ENCODE peak calls at places on chromosomes 13 and 19, in six cellular contexts. L is stimulated activated CD4-positive, alpha-beta T cell treated with anti-CD3 and anti-CD28 coated beads, Interleukin-4, amount 100 ng/mL, for 4 hours; X is memory B cell; T is AG04450; O is non-pigmented ciliary epithelial cell; V is T-cell. C is an unnamed sample.

GRCh38 chr19:2779121-2779740 is 3.8 kb downstream of the SGTA start:
- DNase-seq in X (no peak), O (no peak), V (no peak), T (no peak), L (no peak), C (no peak)

GRCh38 chr19:8462601-8463000 is 17.8 kb downstream of the HNRNPM start:
- DNase-seq in X (no peak), O (no peak), L (no peak), V (no peak), T (no peak), C (no peak)

GRCh38 chr19:55657004-55657747 is 2.3 kb downstream of the U2AF2 start:
- DNase-seq in O (no peak), T (no peak), V (no peak), L (no peak), X (no peak), C (no peak)

GRCh38 chr19:3041302-3041701 is 12.2 kb upstream of the TLE2 start:
- DNase-seq in V (no peak), O (no peak), T (no peak), L (no peak), X (no peak), C (no peak)

GRCh38 chr13:108328848-108329247 is 59.3 kb downstream of the TNFSF13B start:
- DNase-seq in L (no peak), T (no peak), X (no peak), V (no peak), O (no peak), C (no peak)

GRCh38 chr13:37446503-37446902 is 152.1 kb downstream of the POSTN start:
- DNase-seq in X (no peak), V (no peak), T (peak), O (peak), L (no peak), C (no peak)

GRCh38 chr19:57406516-57407123 is 4.3 kb upstream of the ZNF17 start:
- DNase-seq in X (peak), T (peak), L (peak), V (peak), O (no peak), C (no peak)

GRCh38 chr19:45103625-45104319 is 10.8 kb downstream of the PPP1R37 start:
- DNase-seq in X (no peak), V (no peak), T (no peak), L (no peak), O (no peak), C (no peak)

GRCh38 chr13:67619346-67619745 is 389.2 kb upstream of the PCDH9 start:
- DNase-seq in T (peak), O (no peak), X (no peak), V (no peak), L (no peak), C (no peak)

GRCh38 chr19:51330366-51330765 is 11.6 kb downstream of the VSIG10L start:
- DNase-seq in O (no peak), V (no peak), X (no peak), L (no peak), T (no peak), C (no peak)

GRCh38 chr13:113451951-113452421 is 1.3 kb downstream of the ADPRHL1 start:
- DNase-seq in L (no peak), X (no peak), V (no peak), O (no peak), T (no peak), C (no peak)

GRCh38 chr19:33799507-33799906 is 2.8 kb downstream of the KCTD15 start:
- DNase-seq in L (no peak), V (no peak), O (no peak), T (no peak), X (no peak), C (no peak)

GRCh38 chr19:14072535-14073231 is at the start of gene MISP3:
- DNase-seq in T (no peak), V (no peak), X (peak), O (no peak), L (no peak), C (no peak)

GRCh38 chr19:5964816-5965565 is 12.9 kb downstream of the RANBP3 start:
- DNase-seq in L (no peak), V (no peak), O (no peak), T (no peak), X (no peak), C (no peak)

GRCh38 chr19:15170345-15170744 is 30.4 kb downstream of the NOTCH3 start:
- DNase-seq in V (no peak), X (no peak), L (no peak), O (no peak), T (no peak), C (no peak)

GRCh38 chr13:33089311-33089710 is 73.1 kb downstream of the KL start:
- DNase-seq in V (no peak), L (no peak), T (no peak), O (no peak), X (no peak), C (no peak)

GRCh38 chr13:41011382-41011956 is 7.6 kb downstream of the ELF1 start:
- DNase-seq in V (no peak), T (no peak), L (no peak), O (no peak), X (no peak), C (no peak)

GRCh38 chr13:20340136-20340758 is 108.1 kb upstream of the GJB6 start:
- DNase-seq in O (no peak), L (no peak), T (no peak), V (no peak), X (no peak), C (no peak)

GRCh38 chr13:79456656-79457365 is 24.1 kb upstream of the NDFIP2 start:
- DNase-seq in T (no peak), X (no peak), V (no peak), L (no peak), O (no peak), C (no peak)

GRCh38 chr19:13981988-13982501 is 24.1 kb downstream of the RFX1 start:
- DNase-seq in X (no peak), T (no peak), O (no peak), V (no peak), L (no peak), C (no peak)

GRCh38 chr19:49390131-49390977 is 2.3 kb downstream of the KASH5 start:
- DNase-seq in L (no peak), X (no peak), O (no peak), V (no peak), T (no peak), C (no peak)

C was measured in glomerular endothelial cell.